ENCODE peak calls at places on chromosomes 4 and X, in six cellular contexts. G is neural progenitor cell, C is tibial nerve, U is neural crest cell, P is AG09309, B is lower leg skin. S is an unnamed sample.

GRCh38 chr4:144356941-144357381 is 216.4 kb upstream of the GYPA start:
- DNase-seq in B (no peak), C (no peak), G (peak; percentile 65), P (no peak), U (no peak), S (no peak)

GRCh38 chrX:136191171-136191570 is 43.8 kb downstream of the FHL1 start:
- DNase-seq in C (no peak), B (no peak), G (no peak), P (no peak), U (no peak), S (no peak)

GRCh38 chr4:13542577-13543042 is 1.7 kb downstream of the NKX3-2 start:
- DNase-seq in C (no peak), P (no peak), G (no peak), U (no peak), B (no peak), S (no peak)

GRCh38 chrX:152904151-152905080 is 6.5 kb downstream of the ZNF185 start:
- DNase-seq in G (peak; percentile 49), U (peak; percentile 55), C (peak; percentile 26), P (peak; percentile 13), B (no peak), S (no peak)

GRCh38 chr4:1503583-1504471 is 97.6 kb upstream of the NKX1-1 start:
- DNase-seq in C (peak; percentile 3), U (no peak), P (no peak), B (no peak), G (no peak), S (peak; percentile 82)

GRCh38 chrX:103831342-103831802 is 685 bp downstream of the RAB9B start:
- DNase-seq in U (no peak), C (no peak), P (no peak), G (peak; percentile 90), B (no peak), S (no peak)

GRCh38 chrX:136030357-136031225 is 45.4 kb downstream of the SLC9A6 start:
- DNase-seq in G (no peak), C (peak; percentile 34), B (peak; percentile 21), P (peak; percentile 37), U (no peak), S (no peak)

GRCh38 chr4:71713611-71714203 is 70.2 kb downstream of the GC start:
- DNase-seq in C (no peak), G (peak; percentile 23), U (no peak), P (peak; percentile 46), B (no peak), S (no peak)

GRCh38 chrX:154074199-154074598 is 23.3 kb downstream of the MECP2 start:
- DNase-seq in C (no peak), B (no peak), P (peak; percentile 24), G (no peak), U (no peak), S (no peak)

GRCh38 chr4:132071815-132072214 is 1077.3 kb upstream of the PCDH10 start:
- DNase-seq in P (no peak), G (no peak), U (no peak), B (no peak), C (no peak), S (no peak)

GRCh38 chr4:120049732-120050494 is 16.7 kb downstream of the MAD2L1 start:
- DNase-seq in P (peak; percentile 71), G (peak; percentile 76), B (peak; percentile 83), C (peak; percentile 75), U (peak; percentile 90), S (peak; percentile 92)

GRCh38 chr4:148749403-148749802 is 307.2 kb upstream of the NR3C2 start:
- DNase-seq in C (no peak), P (no peak), G (no peak), B (no peak), U (no peak), S (no peak)

GRCh38 chr4:26861434-26862186 is 969 bp downstream of the STIM2 start:
- DNase-seq in B (peak; percentile 55), U (peak; percentile 61), P (no peak), G (peak; percentile 87), C (peak; percentile 36), S (peak; percentile 86)

GRCh38 chrX:134528936-134529335 is 69.0 kb downstream of the HPRT1 start:
- DNase-seq in U (no peak), P (no peak), C (no peak), B (no peak), G (no peak), S (no peak)

GRCh38 chrX:39636481-39636880 is 461.3 kb downstream of the BCOR start:
- DNase-seq in C (no peak), U (no peak), G (no peak), B (no peak), P (no peak), S (no peak)

GRCh38 chr4:84887824-84888223 is 78.7 kb downstream of the WDFY3 start:
- DNase-seq in U (no peak), P (no peak), B (no peak), G (no peak), C (no peak), S (no peak)

GRCh38 chr4:132651193-132651592 is 497.9 kb upstream of the PCDH10 start:
- DNase-seq in C (no peak), B (no peak), P (no peak), U (no peak), G (no peak), S (no peak)

GRCh38 chr4:106370214-106370613 is 1.6 kb upstream of the GIMD1 start:
- DNase-seq in G (no peak), B (no peak), P (no peak), U (no peak), C (no peak), S (no peak)

GRCh38 chr4:39255266-39255665 is 72.9 kb downstream of the WDR19 start:
- DNase-seq in U (no peak), C (no peak), G (peak; percentile 10), P (peak; percentile 2), B (no peak), S (no peak)

GRCh38 chrX:41377624-41378023 is 43.7 kb downstream of the DDX3X start:
- DNase-seq in B (no peak), C (no peak), P (no peak), G (no peak), U (no peak), S (no peak)

GRCh38 chrX:9517062-9517461 is 52.2 kb downstream of the TBL1X start:
- DNase-seq in P (no peak), G (no peak), U (no peak), B (no peak), C (no peak), S (no peak)

GRCh38 chr4:16226816-16227461 is 668 bp upstream of the TAPT1 start:
- DNase-seq in G (peak; percentile 75), B (peak; percentile 49), P (no peak), C (peak; percentile 25), U (peak; percentile 42), S (no peak)

GRCh38 chr4:67700119-67700873 is 659 bp downstream of the UBA6 start:
- DNase-seq in U (no peak), B (no peak), C (no peak), P (no peak), G (no peak), S (no peak)

GRCh38 chr4:124943145-124943889 is 230.8 kb upstream of the ANKRD50 start:
- DNase-seq in B (no peak), P (peak; percentile 14), G (no peak), U (no peak), C (no peak), S (no peak)

GRCh38 chr4:80069837-80070788 is 2.9 kb downstream of the ANTXR2 start:
- DNase-seq in U (no peak), C (no peak), G (no peak), P (no peak), B (no peak), S (no peak)

GRCh38 chr4:17385403-17385802 is 126.5 kb downstream of the QDPR start:
- DNase-seq in C (no peak), B (no peak), U (no peak), G (no peak), P (no peak), S (no peak)

GRCh38 chr4:2934813-2935761 is 28.1 kb downstream of the NOP14 start:
- DNase-seq in U (peak; percentile 97), G (peak; percentile 96), P (peak; percentile 38), C (peak; percentile 95), B (peak; percentile 92), S (peak; percentile 98)
- TF ChIP-seq CTCF in U (peak; percentile 24), G (no peak), P (no peak), C (peak; percentile 49), B (no peak), S (no peak)

GRCh38 chr4:185066179-185066578 is 47.9 kb downstream of the HELT start:
- DNase-seq in P (no peak), C (no peak), U (no peak), G (no peak), B (no peak), S (no peak)

GRCh38 chr4:185071412-185071811 is 53.1 kb downstream of the HELT start:
- DNase-seq in G (peak; percentile 34), U (no peak), P (no peak), B (no peak), C (no peak), S (no peak)

GRCh38 chr4:185068837-185069236 is 50.5 kb downstream of the HELT start:
- DNase-seq in C (no peak), B (no peak), G (peak; percentile 18), U (no peak), P (no peak), S (no peak)
- TF ChIP-seq CTCF in C (no peak), B (no peak), G (no peak), U (no peak), P (no peak), S (no peak)

GRCh38 chrX:30992381-30992904 is 79.4 kb downstream of the FTHL17 start:
- DNase-seq in P (no peak), U (no peak), B (no peak), G (no peak), C (no peak), S (no peak)

GRCh38 chrX:30995705-30996104 is 76.1 kb downstream of the FTHL17 start:
- DNase-seq in U (no peak), G (no peak), C (no peak), P (no peak), B (no peak), S (no peak)

GRCh38 chrX:30990361-30990760 is 81.5 kb downstream of the FTHL17 start:
- DNase-seq in P (no peak), G (no peak), B (no peak), U (no peak), C (no peak), S (no peak)

GRCh38 chrX:30995060-30995700 is 76.7 kb downstream of the FTHL17 start:
- DNase-seq in G (no peak), C (no peak), B (no peak), P (no peak), U (no peak), S (no peak)
- TF ChIP-seq CTCF in G (no peak), C (no peak), B (no peak), P (no peak), U (no peak), S (no peak)

GRCh38 chrX:76279007-76279406 is 106.1 kb downstream of the PBDC1 start:
- DNase-seq in C (no peak), P (peak; percentile 5), G (peak; percentile 69), U (peak; percentile 29), B (peak; percentile 16), S (no peak)
- TF ChIP-seq CTCF in C (peak; percentile 31), P (peak; percentile 69), G (peak; percentile 72), U (peak; percentile 73), B (no peak), S (peak; percentile 68)

GRCh38 chr4:153232768-153233167 is 28.5 kb downstream of the TRIM2 start:
- DNase-seq in U (no peak), G (peak; percentile 69), P (no peak), C (no peak), B (no peak), S (no peak)
- TF ChIP-seq CTCF in U (peak; percentile 46), G (peak; percentile 58), P (peak; percentile 17), C (no peak), B (no peak), S (no peak)

GRCh38 chrX:15146515-15146914 is 123.4 kb downstream of the ASB9 start:
- DNase-seq in B (no peak), P (no peak), U (peak; percentile 37), C (no peak), G (peak; percentile 39), S (no peak)
- TF ChIP-seq CTCF in B (no peak), P (peak; percentile 40), U (peak; percentile 59), C (no peak), G (peak; percentile 62), S (peak; percentile 59)

S was measured in osteocyte.